ENCODE peak calls at places on chromosomes 1 and 21, in seven cellular contexts. H is PC-9, N is mammary epithelial cell, E is mucosa of descending colon, Y is lung, G is prostate gland, P is mesendoderm. C is an unnamed sample. For H3K4me1, the result is how much of the 10 kb centered on the place peaks cover.

GRCh38 chr1:243513726-243514491 is 258.1 kb downstream of the SDCCAG8 start:
- DNase-seq in P (no peak), N (peak), G (no peak), Y (no peak), E (no peak), H (peak), C (no peak)

GRCh38 chr1:223849352-223849751 is 3.6 kb upstream of the TP53BP2 start:
- DNase-seq in E (no peak), G (no peak), N (no peak), P (no peak), Y (no peak), H (no peak), C (no peak)

GRCh38 chr1:116255933-116256649 is 117.0 kb upstream of the ATP1A1 start:
- DNase-seq in Y (no peak), E (no peak), G (no peak), N (no peak), P (no peak), H (no peak), C (no peak)

GRCh38 chr1:93969887-93970286 is 60.7 kb upstream of the GCLM start:
- DNase-seq in H (no peak), P (no peak), G (no peak), N (no peak), E (no peak), Y (no peak), C (no peak)

GRCh38 chr1:29802181-29803068 is 566.1 kb downstream of the PTPRU start:
- DNase-seq in E (no peak), G (no peak), N (no peak), H (no peak), P (no peak), Y (peak), C (no peak)

GRCh38 chr1:14261395-14261794 is 337.1 kb upstream of the KAZN start:
- DNase-seq in Y (no peak), P (no peak), H (no peak), E (no peak), N (no peak), G (no peak), C (no peak)

GRCh38 chr21:38525454-38525853 is 27.2 kb upstream of the ERG start:
- DNase-seq in N (no peak), Y (no peak), G (no peak), P (no peak), E (no peak), H (no peak), C (no peak)

GRCh38 chr1:234970731-234971476 is 157.7 kb downstream of the TOMM20 start:
- DNase-seq in E (peak), Y (peak), P (peak), G (peak), H (no peak), N (peak), C (peak)

GRCh38 chr1:94619731-94620130 is 78.2 kb upstream of the F3 start:
- DNase-seq in Y (no peak), N (peak), E (no peak), H (no peak), G (no peak), P (no peak), C (no peak)

GRCh38 chr1:17232759-17233661 is 15.9 kb upstream of the PADI3 start:
- DNase-seq in N (peak), G (peak), Y (no peak), E (peak), H (no peak), P (no peak), C (peak)

GRCh38 chr1:216330262-216330661 is 93.0 kb downstream of the USH2A start:
- DNase-seq in N (peak), Y (no peak), E (no peak), P (no peak), H (no peak), G (no peak), C (no peak)

GRCh38 chr1:201275266-201275666 is 8.0 kb upstream of the PKP1 start:
- DNase-seq in Y (no peak), E (peak), H (peak), N (peak), G (peak), P (no peak), C (peak)

GRCh38 chr1:42529724-42530161 is 66.7 kb downstream of the CCDC30 start:
- DNase-seq in E (no peak), N (peak), P (no peak), G (no peak), H (no peak), Y (no peak), C (peak)

DNA sequence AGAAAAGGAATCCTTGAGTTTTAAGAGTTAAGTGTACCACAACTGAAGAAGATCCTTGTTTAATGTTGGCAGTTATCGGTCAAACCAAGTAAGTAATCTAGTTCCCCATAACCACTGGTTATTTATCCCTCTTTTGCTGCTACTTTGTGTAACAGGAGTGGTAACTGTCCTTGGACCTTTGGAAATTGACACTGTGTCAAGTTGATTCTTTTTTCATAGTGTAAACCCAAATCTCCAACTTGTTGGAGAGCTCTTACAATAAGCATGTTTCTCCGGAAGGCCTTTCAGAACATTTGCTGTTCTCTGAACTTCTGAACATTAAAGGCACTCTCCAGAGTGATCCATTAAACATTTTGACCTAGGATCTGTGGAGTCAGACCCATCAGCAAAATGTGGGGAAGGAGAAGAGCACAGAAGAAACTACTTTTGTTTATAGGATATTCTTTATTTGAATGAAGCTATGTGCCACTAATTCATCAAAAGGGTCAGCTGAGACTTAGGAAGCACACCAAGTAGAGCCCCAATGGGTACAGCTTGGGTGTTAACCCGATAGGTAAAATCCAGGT is 3.9 kb downstream of the AHCYL1 start:
- DNase-seq in H (no peak), N (no peak), Y (no peak), E (no peak), P (no peak), G (no peak), C (no peak)
- H3K4me1 ChIP-seq in H (half or more), N (under half), Y (under half), E (under half), P (under half), G (under half), C (half or more)

GRCh38 chr1:11279630-11280029 is 6.6 kb downstream of the UBIAD1 start:
- DNase-seq in H (no peak), N (no peak), E (no peak), Y (no peak), P (no peak), G (no peak), C (no peak)

GRCh38 chr1:11280719-11281376 is 7.8 kb downstream of the UBIAD1 start:
- DNase-seq in N (no peak), G (no peak), P (no peak), Y (no peak), H (no peak), E (no peak), C (no peak)

GRCh38 chr1:11279152-11279551 is 6.2 kb downstream of the UBIAD1 start:
- DNase-seq in Y (no peak), E (no peak), G (no peak), P (no peak), N (no peak), H (no peak), C (no peak)

GRCh38 chr1:11283148-11283547 is 10.2 kb downstream of the UBIAD1 start:
- DNase-seq in G (no peak), Y (no peak), E (no peak), H (no peak), N (no peak), P (no peak), C (no peak)

DNA sequence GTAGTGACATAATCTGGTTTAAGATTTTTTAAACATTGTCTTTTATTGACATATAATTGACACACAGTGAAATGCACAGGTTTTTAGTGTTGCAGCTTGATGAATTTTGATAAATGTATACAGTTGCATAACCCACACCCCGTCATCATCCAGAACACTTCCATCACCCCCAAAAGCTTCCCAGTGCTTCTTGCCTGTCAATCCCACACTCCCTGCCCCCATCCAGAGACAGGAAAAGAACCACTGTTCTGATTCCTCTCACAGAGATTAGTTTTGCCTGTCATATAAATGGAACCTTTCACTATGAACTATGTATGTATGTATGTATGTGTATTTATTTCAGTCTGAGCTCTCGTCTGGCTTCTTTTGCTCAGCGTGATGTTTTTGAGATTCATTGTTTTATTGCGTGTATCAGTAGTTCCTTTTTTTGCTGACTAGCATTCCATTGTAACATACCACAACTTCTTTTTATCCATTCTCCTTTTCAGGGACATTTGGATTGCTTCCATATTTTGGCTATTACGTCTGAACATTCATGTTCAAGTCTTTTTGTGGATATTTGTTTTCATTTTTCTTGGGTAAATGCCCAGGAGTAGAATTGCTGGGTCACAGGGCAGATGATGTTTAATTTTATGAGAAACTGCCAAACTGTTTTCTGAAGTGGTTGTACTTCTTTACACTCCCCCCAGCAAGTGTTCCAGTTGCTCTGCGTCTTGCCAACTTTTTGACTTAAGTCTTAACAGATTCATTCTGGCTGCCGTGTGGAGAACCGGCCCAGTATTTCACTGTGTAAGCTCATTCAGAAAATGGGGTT is 8.7 kb downstream of the UBIAD1 start:
- DNase-seq in E (no peak), N (no peak), H (no peak), G (no peak), Y (peak), P (no peak), C (no peak)
- H3K4me1 ChIP-seq in E (under half), N (under half), H (under half), G (under half), Y (under half), P (under half), C (under half)

GRCh38 chr1:218488531-218488930 is 143.4 kb downstream of the TGFB2 start:
- DNase-seq in H (no peak), Y (no peak), P (no peak), N (no peak), G (no peak), E (no peak), C (no peak)

GRCh38 chr1:218492840-218493239 is 147.7 kb downstream of the TGFB2 start:
- DNase-seq in G (no peak), N (peak), Y (no peak), H (no peak), E (no peak), P (no peak), C (no peak)

GRCh38 chr1:218485241-218485928 is 140.2 kb downstream of the TGFB2 start:
- DNase-seq in H (no peak), N (peak), G (no peak), P (no peak), E (no peak), Y (no peak), C (no peak)

GRCh38 chr1:218486108-218486507 is 141.0 kb downstream of the TGFB2 start:
- DNase-seq in P (no peak), H (no peak), N (no peak), E (no peak), Y (no peak), G (no peak), C (no peak)

DNA sequence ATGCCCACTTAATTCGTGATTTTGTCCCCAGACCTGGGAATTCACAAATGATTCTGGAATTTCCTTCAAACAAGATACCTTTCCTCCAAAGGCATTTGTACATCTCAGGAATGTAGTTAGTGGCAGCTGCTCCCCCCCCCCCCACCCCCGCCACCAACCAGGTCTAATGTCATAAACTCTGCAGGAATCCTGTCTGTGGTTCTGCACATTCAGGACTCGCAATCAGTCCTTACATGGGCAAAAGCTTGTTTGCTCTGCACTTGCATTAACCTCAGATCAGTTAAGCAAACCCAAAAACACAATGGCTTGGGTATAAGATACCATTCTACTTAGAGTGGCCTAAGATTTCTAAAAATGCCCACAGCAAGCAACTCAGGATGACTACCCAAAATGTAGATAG is 143.8 kb downstream of the TGFB2 start:
- DNase-seq in G (no peak), P (peak), Y (no peak), N (peak), E (no peak), H (peak), C (no peak)
- H3K4me1 ChIP-seq in G (under half), P (under half), Y (under half), N (under half), E (under half), H (half or more), C (under half)

DNA sequence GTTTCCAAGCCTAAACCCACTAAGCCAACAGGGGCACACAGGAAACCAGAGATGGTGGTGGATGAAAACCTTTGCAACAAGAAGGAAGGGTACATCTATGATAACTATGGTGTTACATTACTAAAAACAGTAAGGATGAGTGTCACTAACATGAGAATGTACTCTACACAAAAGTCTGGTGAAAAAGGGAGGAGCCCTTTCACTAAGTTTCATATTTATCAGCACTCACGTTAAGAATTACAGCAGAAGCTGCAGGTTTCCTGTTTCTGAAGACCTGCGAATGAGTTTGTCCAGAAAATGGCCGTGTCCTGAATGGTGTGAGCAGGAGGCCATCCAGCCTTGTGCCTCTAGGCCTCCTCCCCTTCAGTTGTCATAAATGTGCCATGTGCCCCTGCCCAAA is 17.8 kb downstream of the ABCG1 start:
- DNase-seq in G (no peak), Y (no peak), E (peak), P (no peak), H (no peak), N (no peak), C (no peak)
- H3K4me1 ChIP-seq in G (under half), Y (under half), E (half or more), P (under half), H (under half), N (under half), C (half or more)

C was measured in transverse colon.